ENCODE peak calls at places on chromosomes 1 and 21, in six cellular contexts. I is A673, E is HepG2, R is mammary epithelial cell, D is astrocyte, Y is fibroblast of lung. H is an unnamed sample.

GRCh38 chr1:69648486-69648885 is 80.8 kb downstream of the LRRC7 start:
- DNase-seq in R (peak), I (peak), Y (no peak), E (no peak), D (no peak), H (no peak)

GRCh38 chr1:19814681-19815503 is at the start of gene RNF186:
- DNase-seq in R (no peak), E (peak), I (no peak), D (no peak), Y (no peak), H (no peak)

GRCh38 chr1:162704673-162705424 is 72.6 kb downstream of the DDR2 start:
- DNase-seq in Y (no peak), E (no peak), I (no peak), R (no peak), D (no peak), H (no peak)

GRCh38 chr1:29991025-29991424 is 732.4 kb downstream of the MATN1 start:
- DNase-seq in I (no peak), E (no peak), D (no peak), Y (no peak), R (peak), H (peak)

GRCh38 chr1:26913754-26914619 is at the start of gene NR0B2:
- DNase-seq in Y (no peak), R (no peak), E (peak), D (no peak), I (no peak), H (no peak)

GRCh38 chr1:94949681-94950661 is 23.1 kb upstream of the CNN3 start:
- DNase-seq in I (no peak), E (peak), D (peak), R (no peak), Y (peak), H (no peak)

GRCh38 chr1:27018316-27018715 is 5.7 kb upstream of the TENT5B start:
- DNase-seq in D (no peak), I (no peak), Y (no peak), R (no peak), E (no peak), H (no peak)

GRCh38 chr1:64834734-64835133 is 89.9 kb downstream of the RAVER2 start:
- DNase-seq in Y (peak), I (peak), R (peak), D (peak), E (no peak), H (no peak)

GRCh38 chr1:98981917-98982513 is 22.6 kb downstream of the PLPPR5 start:
- DNase-seq in E (no peak), R (peak), Y (peak), I (peak), D (peak), H (no peak)

GRCh38 chr1:199041173-199041914 is 402.5 kb downstream of the PTPRC start:
- DNase-seq in D (peak), E (no peak), Y (peak), R (no peak), I (peak), H (no peak)

GRCh38 chr1:248625166-248625565 is 9.7 kb downstream of the OR2T11 start:
- DNase-seq in E (no peak), I (no peak), Y (no peak), R (no peak), D (no peak), H (no peak)

GRCh38 chr1:59276317-59276914 is 20.5 kb upstream of the FGGY start:
- DNase-seq in R (no peak), D (no peak), E (no peak), Y (no peak), I (no peak), H (no peak)

GRCh38 chr1:53527368-53527767 is 68.2 kb downstream of the DMRTB1 start:
- DNase-seq in D (no peak), Y (no peak), R (no peak), E (no peak), I (no peak), H (no peak)

GRCh38 chr1:45685308-45686080 is 839 bp downstream of the GPBP1L1 start:
- DNase-seq in D (no peak), E (no peak), I (peak), Y (no peak), R (peak), H (peak)

GRCh38 chr1:183804382-183804781 is 538 bp upstream of the RGL1 start:
- DNase-seq in I (no peak), E (no peak), D (no peak), Y (no peak), R (no peak), H (peak)

GRCh38 chr1:150511551-150511950 is 3.6 kb downstream of the ECM1 start:
- DNase-seq in I (no peak), E (no peak), D (no peak), Y (no peak), R (no peak), H (no peak)

GRCh38 chr1:77388655-77389054 is 106.8 kb downstream of the AK5 start:
- DNase-seq in Y (peak), D (peak), R (no peak), E (no peak), I (no peak), H (no peak)

GRCh38 chr1:86140481-86140880 is 16.1 kb downstream of the COL24A1 start:
- DNase-seq in E (no peak), Y (no peak), R (no peak), D (no peak), I (no peak), H (no peak)

GRCh38 chr21:25107708-25108107 is 499.6 kb downstream of the MRPL39 start:
- DNase-seq in D (peak), Y (peak), E (no peak), R (no peak), I (peak), H (no peak)

GRCh38 chr21:33815153-33815707 is 100.4 kb downstream of the ATP5PO start:
- DNase-seq in R (no peak), D (no peak), I (no peak), E (no peak), Y (no peak), H (no peak)

GRCh38 chr1:168092566-168093355 is 44.0 kb downstream of the GPR161 start:
- DNase-seq in Y (peak), I (no peak), D (no peak), R (no peak), E (peak), H (peak)

GRCh38 chr1:241679961-241680360 is 27.9 kb downstream of the WDR64 start:
- DNase-seq in D (no peak), I (peak), E (no peak), R (no peak), Y (no peak), H (no peak)
- TF ChIP-seq EZH2 in D (no peak), I (no peak), E (no peak), R (no peak), Y (no peak), H (no peak)

GRCh38 chr1:201421041-201421440 is 489 bp downstream of the TNNI1 start:
- DNase-seq in I (no peak), R (no peak), Y (no peak), D (no peak), E (no peak), H (no peak)

GRCh38 chr1:201423655-201424610 is 2.4 kb upstream of the TNNI1 start:
- DNase-seq in R (no peak), I (peak), Y (no peak), E (no peak), D (no peak), H (no peak)

GRCh38 chr1:201422436-201423030 is 1.0 kb upstream of the TNNI1 start:
- DNase-seq in D (no peak), E (no peak), I (no peak), Y (no peak), R (no peak), H (no peak)

GRCh38 chr1:201420608-201421002 is 925 bp downstream of the TNNI1 start:
- DNase-seq in D (no peak), I (no peak), R (no peak), Y (no peak), E (no peak), H (no peak)

DNA sequence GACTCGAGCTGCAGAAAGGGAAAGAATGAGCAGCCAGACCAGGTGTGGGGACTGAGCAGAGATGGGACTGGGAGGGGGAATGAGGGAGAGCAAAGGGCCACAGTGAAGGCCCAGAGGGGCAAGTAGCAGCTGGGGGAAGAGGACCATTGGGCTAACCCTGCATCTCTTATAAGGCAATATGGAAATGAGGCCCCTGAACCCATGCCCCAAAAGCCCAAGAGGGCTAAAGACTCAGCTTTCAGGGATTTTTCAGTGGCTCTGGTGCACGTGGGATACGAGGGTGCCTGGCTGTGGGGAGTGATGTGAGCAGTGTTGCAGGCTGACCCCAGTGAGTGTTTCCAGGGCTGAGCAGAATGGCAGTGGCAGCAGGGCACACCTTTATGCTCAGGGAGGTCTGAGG is 496 bp upstream of the TNNI1 start:
- DNase-seq in E (no peak), I (no peak), Y (no peak), R (no peak), D (no peak), H (no peak)
- H3K4me3 ChIP-seq in E (no peak), I (no peak), Y (no peak), R (no peak), D (no peak), H (no peak)

GRCh38 chr1:239383714-239384113 is 2.7 kb upstream of the CHRM3 start:
- DNase-seq in D (no peak), E (no peak), R (no peak), Y (no peak), I (no peak), H (no peak)

GRCh38 chr1:239389703-239390102 is 3.3 kb downstream of the CHRM3 start:
- DNase-seq in I (no peak), Y (peak), E (no peak), R (no peak), D (no peak), H (no peak)

GRCh38 chr1:239386453-239387303 is at the start of gene CHRM3:
- DNase-seq in E (no peak), Y (peak), R (peak), I (no peak), D (peak), H (peak)

GRCh38 chr1:239388578-239388977 is 2.2 kb downstream of the CHRM3 start:
- DNase-seq in R (no peak), E (no peak), D (no peak), I (no peak), Y (peak), H (no peak)

DNA sequence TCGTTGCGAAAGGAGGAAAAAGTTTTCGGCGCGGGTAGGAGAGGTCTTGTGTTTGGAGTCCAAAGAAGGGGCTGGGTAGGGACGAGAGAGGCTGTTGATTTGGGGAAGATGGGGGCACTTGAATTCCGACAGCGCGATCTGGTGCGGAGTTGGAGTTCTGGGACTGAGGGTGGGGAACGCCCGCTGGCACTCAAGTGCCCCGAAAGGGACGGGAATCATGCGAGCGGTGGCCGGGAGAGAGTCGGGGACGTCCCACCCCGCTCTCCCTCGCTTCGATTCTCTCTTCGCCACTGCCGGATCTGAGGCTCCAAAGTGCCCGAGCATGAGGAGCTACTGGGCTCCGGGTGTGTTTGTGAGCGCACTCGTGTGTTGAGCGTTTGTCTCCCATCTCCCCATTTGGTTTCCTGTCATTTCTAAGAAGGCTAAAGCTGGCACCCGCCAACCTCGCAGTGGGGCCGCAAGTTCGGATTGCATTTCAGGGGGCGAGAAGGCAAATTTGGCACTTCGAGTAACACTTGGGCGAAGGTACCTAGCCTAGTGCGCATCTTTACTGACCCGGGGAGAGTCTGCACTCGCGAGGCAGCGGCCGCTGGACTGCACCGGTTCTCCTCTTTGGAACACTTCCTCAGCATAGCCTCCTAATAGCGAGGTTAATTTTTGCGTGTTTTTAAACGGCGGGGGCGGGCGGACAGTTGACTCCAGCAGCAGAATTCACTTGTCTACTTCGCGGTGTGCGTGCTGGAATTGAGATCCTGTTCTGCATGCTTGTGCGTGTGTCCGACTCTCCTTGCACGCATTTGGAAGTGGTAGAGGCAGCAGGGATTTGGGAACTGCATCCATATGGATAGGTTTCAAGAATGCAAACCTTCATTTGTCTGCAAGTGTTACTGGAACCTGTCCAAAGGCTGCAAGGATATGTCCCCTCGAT is 1.2 kb downstream of the CHRM3 start:
- DNase-seq in Y (peak), D (no peak), R (peak), E (no peak), I (no peak), H (peak)
- TF ChIP-seq EZH2 in Y (no peak), D (peak), R (peak), E (no peak), I (peak), H (peak)

DNA sequence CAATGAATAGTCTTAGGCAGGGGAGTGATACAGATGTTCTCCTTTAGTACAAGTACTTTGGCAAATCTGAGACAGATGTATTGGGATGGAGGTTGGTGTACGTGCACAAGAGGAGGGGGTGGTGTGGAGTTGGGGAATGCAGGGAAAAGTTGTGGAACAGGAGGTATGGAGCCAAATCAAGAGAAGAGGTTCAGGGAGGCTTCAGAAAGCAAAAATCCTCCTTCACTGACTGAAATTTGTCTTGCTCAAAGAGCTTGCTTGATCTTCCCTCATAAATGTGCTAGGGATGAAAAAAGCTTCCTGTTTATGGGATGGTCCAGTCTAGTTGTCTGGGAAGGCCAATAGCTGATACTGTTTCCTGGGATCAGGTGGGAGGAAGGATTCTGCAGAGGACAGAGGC is 5.8 kb downstream of the RNF19B start:
- DNase-seq in R (no peak), I (no peak), D (no peak), Y (no peak), E (no peak), H (no peak)
- H3K4me3 ChIP-seq in R (no peak), I (no peak), D (no peak), Y (no peak), E (no peak), H (no peak)

DNA sequence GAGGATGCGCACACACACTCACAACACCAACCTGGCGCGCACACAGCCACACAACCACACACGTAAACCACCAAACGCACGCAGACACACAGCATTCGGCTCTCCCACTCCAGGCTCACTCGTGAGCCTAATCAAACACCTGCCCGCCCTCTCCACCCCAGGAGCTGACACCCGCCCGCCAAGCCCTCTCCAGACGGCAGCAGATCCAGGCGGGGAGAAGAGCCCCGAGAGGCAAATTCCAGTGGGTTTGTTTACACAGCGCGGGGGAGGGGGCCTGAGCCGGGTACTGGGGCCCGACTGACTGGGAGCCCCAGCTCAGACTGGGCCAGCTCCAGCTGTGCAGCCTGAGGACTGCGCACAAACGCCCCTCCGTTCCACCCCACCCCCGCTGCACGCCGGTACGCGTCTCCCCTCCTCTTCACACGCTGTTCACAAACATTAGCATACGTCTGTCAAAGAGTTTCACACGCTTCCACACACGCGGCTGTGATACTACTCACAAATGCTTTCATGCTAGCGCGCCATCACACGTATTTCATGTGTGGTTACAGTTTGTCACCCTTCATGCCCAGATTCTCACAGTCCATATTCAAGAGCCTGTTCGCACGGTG is 1.1 kb upstream of the EFNA1 start:
- DNase-seq in I (peak), D (peak), R (no peak), E (peak), Y (peak), H (peak)
- TF ChIP-seq EZH2 in I (no peak), D (peak), R (no peak), E (no peak), Y (no peak), H (peak)

GRCh38 chr1:8416857-8417256 is 98.9 kb downstream of the SLC45A1 start:
- DNase-seq in D (no peak), R (no peak), I (no peak), E (no peak), Y (no peak), H (no peak)

GRCh38 chr1:8418301-8418700 is 100.4 kb downstream of the SLC45A1 start:
- DNase-seq in I (no peak), E (no peak), D (no peak), Y (no peak), R (no peak), H (no peak)

GRCh38 chr1:8415526-8416278 is 97.8 kb downstream of the SLC45A1 start:
- DNase-seq in Y (no peak), E (no peak), I (no peak), R (no peak), D (no peak), H (no peak)

GRCh38 chr1:8419172-8419571 is 101.3 kb downstream of the SLC45A1 start:
- DNase-seq in Y (no peak), I (peak), D (no peak), E (no peak), R (no peak), H (peak)

GRCh38 chr1:8417625-8418024 is 99.7 kb downstream of the SLC45A1 start:
- DNase-seq in D (no peak), I (peak), E (no peak), R (no peak), Y (no peak), H (no peak)
- H3K4me3 ChIP-seq in D (no peak), I (no peak), E (no peak), R (no peak), Y (no peak), H (no peak)

DNA sequence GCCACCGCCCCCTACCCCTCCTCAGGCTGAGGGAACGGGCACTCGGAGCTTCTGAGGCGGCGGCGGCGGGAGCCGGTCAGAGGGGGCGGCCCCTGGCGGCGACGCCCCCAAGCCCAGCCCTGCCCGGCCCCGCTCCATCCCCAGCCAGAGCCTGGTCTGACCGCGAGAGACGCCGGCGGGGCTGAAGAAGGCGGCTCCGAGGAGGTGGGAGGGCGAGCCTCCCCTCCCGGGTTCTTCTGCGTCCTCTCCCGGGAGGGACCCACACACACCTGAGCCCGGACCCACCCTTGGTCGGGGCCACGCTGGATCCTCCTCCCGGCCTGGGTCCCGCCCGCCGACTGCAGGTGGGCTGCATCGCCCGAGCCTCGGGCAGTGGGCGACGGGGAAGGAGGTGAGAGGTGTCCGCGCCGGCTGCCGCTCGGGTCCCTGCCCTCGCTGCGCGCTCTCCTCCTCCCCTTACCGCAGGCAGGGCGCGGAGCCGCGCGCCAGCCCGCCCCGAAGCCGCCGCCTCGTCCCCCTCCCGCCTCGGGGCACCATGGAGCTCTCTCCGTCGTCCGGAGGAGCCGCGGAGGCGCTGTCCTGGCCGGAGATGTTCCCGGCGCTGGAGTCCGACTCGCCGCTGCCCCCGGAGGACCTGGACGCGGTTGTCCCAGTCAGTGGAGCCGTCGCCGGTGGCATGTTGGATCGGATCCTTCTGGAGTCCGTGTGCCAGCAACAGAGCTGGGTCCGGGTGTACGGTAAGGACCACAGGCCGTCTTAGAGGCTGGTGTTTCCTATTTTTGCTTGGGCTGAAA is at the start of gene RASAL2:
- DNase-seq in Y (peak), R (peak), D (peak), I (peak), E (peak), H (peak)
- TF ChIP-seq EZH2 in Y (no peak), R (no peak), D (no peak), I (no peak), E (no peak), H (peak)

DNA sequence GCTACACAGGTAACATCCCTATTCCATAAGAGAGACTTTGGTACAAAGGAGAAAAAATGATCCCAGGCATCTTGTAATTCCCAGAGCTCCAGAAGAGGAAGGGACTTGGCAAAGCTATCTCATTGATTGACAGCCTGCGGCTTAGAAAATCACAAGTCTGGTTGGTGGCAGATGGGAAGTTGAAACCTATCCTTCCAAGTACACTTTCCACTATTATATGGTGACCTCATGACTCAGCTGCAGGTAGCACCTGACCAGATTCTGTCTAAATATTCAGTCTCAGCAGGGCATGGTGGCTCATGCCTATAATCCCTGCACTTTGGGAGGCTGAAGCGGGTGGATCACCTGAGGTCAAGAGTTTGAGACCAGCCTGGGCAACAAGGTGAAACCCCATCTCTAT is 89.9 kb downstream of the TIAM1 start:
- DNase-seq in E (no peak), R (no peak), I (no peak), Y (no peak), D (no peak), H (no peak)
- H3K4me3 ChIP-seq in E (no peak), R (no peak), I (no peak), Y (no peak), D (no peak), H (no peak)